ENCODE peak calls at places on chromosomes 4 and X, in eight cellular contexts. B, U, R, E, J, T, G and C are unnamed samples.

GRCh38 chr4:140837742-140838141 is 81.6 kb upstream of the TBC1D9 start:
- DNase-seq in R (no peak), T (no peak), U (no peak), E (no peak), G (no peak), J (no peak), B (no peak), C (no peak)

GRCh38 chr4:118587946-118588345 is 97.2 kb upstream of the METTL14 start:
- DNase-seq in E (no peak), U (no peak), J (no peak), R (no peak), B (no peak), T (no peak), G (no peak), C (no peak)

GRCh38 chr4:66639361-66639760 is 905.9 kb downstream of the CENPC start:
- DNase-seq in R (no peak), U (no peak), J (peak; percentile 11), G (no peak), E (no peak), B (no peak), T (no peak), C (no peak)

GRCh38 chr4:109990307-109991257 is 77.9 kb downstream of the EGF start:
- DNase-seq in B (no peak), G (no peak), J (no peak), T (no peak), R (no peak), U (no peak), E (no peak), C (no peak)

GRCh38 chr4:156771171-156771837 is 200.3 kb downstream of the PDGFC start:
- DNase-seq in G (no peak), T (peak; percentile 79), R (peak; percentile 69), U (no peak), E (peak; percentile 35), J (peak; percentile 39), B (no peak), C (no peak)

GRCh38 chr4:2831611-2832308 is 11.9 kb upstream of the ADD1 start:
- DNase-seq in J (no peak), R (no peak), E (no peak), B (peak; percentile 86), T (peak; percentile 38), U (peak; percentile 82), G (no peak), C (no peak)

GRCh38 chr4:138199568-138200235 is 42.4 kb downstream of the SLC7A11 start:
- DNase-seq in R (peak; percentile 95), G (no peak), E (peak; percentile 80), T (peak; percentile 48), B (no peak), U (no peak), J (no peak), C (no peak)

GRCh38 chrX:13078739-13079444 is 34.5 kb upstream of the FAM9C start:
- DNase-seq in R (peak; percentile 22), J (peak; percentile 57), E (peak; percentile 65), U (peak; percentile 87), B (no peak), G (no peak), T (no peak), C (no peak)

GRCh38 chrX:70196961-70197805 is 19.9 kb downstream of the DGAT2L6 start:
- DNase-seq in G (peak; percentile 42), R (peak; percentile 92), T (peak; percentile 56), J (no peak), E (peak; percentile 56), B (no peak), U (no peak), C (peak; percentile 43)

GRCh38 chr4:121277194-121278105 is 103.4 kb downstream of the QRFPR start:
- DNase-seq in J (no peak), G (no peak), T (no peak), E (no peak), R (peak; percentile 51), B (no peak), U (no peak), C (no peak)

GRCh38 chr4:104451573-104451972 is 43.1 kb downstream of the CXXC4 start:
- DNase-seq in T (no peak), U (no peak), E (peak; percentile 13), B (no peak), G (no peak), R (peak; percentile 47), J (peak; percentile 1), C (no peak)

GRCh38 chr4:77872723-77873435 is 10.2 kb downstream of the MRPL1 start:
- DNase-seq in B (no peak), R (no peak), G (no peak), E (no peak), U (no peak), J (no peak), T (no peak), C (no peak)

GRCh38 chr4:38322709-38323108 is 341.3 kb upstream of the KLF3 start:
- DNase-seq in R (no peak), U (no peak), J (peak; percentile 80), G (no peak), B (no peak), T (no peak), E (peak; percentile 25), C (no peak)

GRCh38 chr4:1533501-1534064 is 127.3 kb upstream of the NKX1-1 start:
- DNase-seq in E (no peak), T (no peak), J (no peak), U (no peak), R (no peak), G (no peak), B (no peak), C (no peak)

GRCh38 chrX:68942141-68942540 is 113.3 kb downstream of the EFNB1 start:
- DNase-seq in R (peak; percentile 76), T (peak; percentile 15), G (no peak), B (peak; percentile 50), J (no peak), U (no peak), E (peak; percentile 55), C (no peak)

GRCh38 chr4:148445071-148445902 is 3.1 kb upstream of the NR3C2 start:
- DNase-seq in J (no peak), G (no peak), U (no peak), T (peak; percentile 75), R (peak; percentile 72), B (peak; percentile 92), E (peak; percentile 67), C (peak; percentile 60)

GRCh38 chr4:2830632-2831610 is 12.7 kb upstream of the ADD1 start:
- DNase-seq in J (no peak), T (peak; percentile 40), R (no peak), B (peak; percentile 83), G (no peak), U (peak; percentile 81), E (no peak), C (no peak)

GRCh38 chr4:164768516-164768915 is 14.6 kb downstream of the SMIM31 start:
- DNase-seq in T (no peak), U (no peak), G (no peak), R (peak; percentile 28), J (no peak), E (no peak), B (no peak), C (no peak)

GRCh38 chr4:174217273-174218126 is 66.0 kb downstream of the FBXO8 start:
- DNase-seq in U (no peak), G (no peak), E (peak; percentile 27), R (peak; percentile 59), T (no peak), J (peak; percentile 79), B (no peak), C (no peak)

GRCh38 chr4:75699299-75699698 is 25.1 kb upstream of the USO1 start:
- DNase-seq in G (no peak), E (no peak), U (no peak), R (no peak), B (no peak), J (no peak), T (no peak), C (no peak)